ENCODE peak calls at places on chromosomes 7 and 10, in six cellular contexts. One of them, this sample, is unnamed.
A peak's percentile ranks its signal among the peaks of the same experiment; 100 is the strongest.

GRCh38 chr7:100677308-100678095 is 4.0 kb downstream of the GNB2 start:
- DNase-seq in substantia nigra: no peak
- DNase-seq in tibial nerve: no peak
- DNase-seq in esophagus squamous epithelium: no peak
- DNase-seq in caudate nucleus: no peak
- DNase-seq in vagina: no peak
- DNase-seq in this sample: no peak

GRCh38 chr10:124746992-124747391 is 2.8 kb upstream of the FAM53B start:
- DNase-seq in esophagus squamous epithelium: no peak
- DNase-seq in substantia nigra: no peak
- DNase-seq in tibial nerve: no peak
- DNase-seq in vagina: no peak
- DNase-seq in caudate nucleus: no peak
- DNase-seq in this sample: peak; percentile 65

GRCh38 chr7:147406521-147407115 is 1183.9 kb upstream of the C7orf33 start:
- DNase-seq in tibial nerve: no peak
- DNase-seq in caudate nucleus: no peak
- DNase-seq in esophagus squamous epithelium: no peak
- DNase-seq in vagina: no peak
- DNase-seq in substantia nigra: no peak
- DNase-seq in this sample: no peak

GRCh38 chr7:131302876-131303707 is 24.6 kb upstream of the MKLN1 start:
- DNase-seq in substantia nigra: no peak
- DNase-seq in vagina: no peak
- DNase-seq in tibial nerve: no peak
- DNase-seq in esophagus squamous epithelium: no peak
- DNase-seq in caudate nucleus: peak; percentile 54
- DNase-seq in this sample: no peak

GRCh38 chr7:70044064-70044463 is 445.8 kb downstream of the AUTS2 start:
- DNase-seq in vagina: no peak
- DNase-seq in esophagus squamous epithelium: no peak
- DNase-seq in substantia nigra: no peak
- DNase-seq in caudate nucleus: no peak
- DNase-seq in tibial nerve: no peak
- DNase-seq in this sample: no peak

GRCh38 chr7:99579281-99579955 is 18.6 kb upstream of the TMEM225B start:
- DNase-seq in tibial nerve: no peak
- DNase-seq in substantia nigra: no peak
- DNase-seq in esophagus squamous epithelium: no peak
- DNase-seq in vagina: no peak
- DNase-seq in caudate nucleus: no peak
- DNase-seq in this sample: no peak

GRCh38 chr10:69234447-69234846 is 14.3 kb downstream of the HKDC1 start:
- DNase-seq in substantia nigra: no peak
- DNase-seq in esophagus squamous epithelium: no peak
- DNase-seq in caudate nucleus: no peak
- DNase-seq in tibial nerve: no peak
- DNase-seq in vagina: no peak
- DNase-seq in this sample: no peak

GRCh38 chr7:42745357-42746022 is 166.4 kb downstream of the C7orf25 start:
- DNase-seq in vagina: no peak
- DNase-seq in tibial nerve: peak; percentile 61
- DNase-seq in caudate nucleus: no peak
- DNase-seq in substantia nigra: no peak
- DNase-seq in esophagus squamous epithelium: no peak
- DNase-seq in this sample: no peak

GRCh38 chr10:107727762-107728317 is 563.3 kb upstream of the SORCS1 start:
- DNase-seq in tibial nerve: no peak
- DNase-seq in esophagus squamous epithelium: no peak
- DNase-seq in vagina: no peak
- DNase-seq in caudate nucleus: no peak
- DNase-seq in substantia nigra: no peak
- DNase-seq in this sample: no peak

GRCh38 chr7:110921478-110922210 is 169.3 kb upstream of the LRRN3 start:
- DNase-seq in substantia nigra: no peak
- DNase-seq in esophagus squamous epithelium: no peak
- DNase-seq in caudate nucleus: no peak
- DNase-seq in vagina: no peak
- DNase-seq in tibial nerve: no peak
- DNase-seq in this sample: no peak

GRCh38 chr7:129859188-129859587 is 93.6 kb downstream of the UBE2H start:
- DNase-seq in vagina: no peak
- DNase-seq in esophagus squamous epithelium: no peak
- DNase-seq in caudate nucleus: no peak
- DNase-seq in substantia nigra: no peak
- DNase-seq in tibial nerve: no peak
- DNase-seq in this sample: no peak

GRCh38 chr10:38146579-38147333 is 52.6 kb downstream of the ZNF37A start:
- DNase-seq in esophagus squamous epithelium: no peak
- DNase-seq in caudate nucleus: no peak
- DNase-seq in tibial nerve: no peak
- DNase-seq in vagina: no peak
- DNase-seq in substantia nigra: no peak
- DNase-seq in this sample: peak; percentile 1

GRCh38 chr7:84372155-84372621 is 177.6 kb upstream of the SEMA3A start:
- DNase-seq in vagina: no peak
- DNase-seq in caudate nucleus: no peak
- DNase-seq in substantia nigra: no peak
- DNase-seq in esophagus squamous epithelium: no peak
- DNase-seq in tibial nerve: no peak
- DNase-seq in this sample: peak; percentile 57

GRCh38 chr10:69948261-69948660 is 104.4 kb upstream of the MACROH2A2 start:
- DNase-seq in esophagus squamous epithelium: no peak
- DNase-seq in vagina: no peak
- DNase-seq in tibial nerve: no peak
- DNase-seq in caudate nucleus: no peak
- DNase-seq in substantia nigra: no peak
- DNase-seq in this sample: no peak

GRCh38 chr7:99265848-99266247 is 6.8 kb upstream of the MYH16 start:
- DNase-seq in tibial nerve: no peak
- DNase-seq in substantia nigra: no peak
- DNase-seq in esophagus squamous epithelium: no peak
- DNase-seq in vagina: no peak
- DNase-seq in caudate nucleus: no peak
- DNase-seq in this sample: no peak

GRCh38 chr10:132645630-132646442 is 108.2 kb downstream of the INPP5A start:
- DNase-seq in vagina: no peak
- DNase-seq in esophagus squamous epithelium: no peak
- DNase-seq in caudate nucleus: no peak
- DNase-seq in substantia nigra: no peak
- DNase-seq in tibial nerve: no peak
- DNase-seq in this sample: no peak

GRCh38 chr10:132648072-132648855 is 110.7 kb downstream of the INPP5A start:
- DNase-seq in caudate nucleus: no peak
- DNase-seq in tibial nerve: no peak
- DNase-seq in substantia nigra: no peak
- DNase-seq in vagina: no peak
- DNase-seq in esophagus squamous epithelium: no peak
- DNase-seq in this sample: no peak

GRCh38 chr10:132646443-132647097 is 109.0 kb downstream of the INPP5A start:
- DNase-seq in substantia nigra: no peak
- DNase-seq in vagina: no peak
- DNase-seq in tibial nerve: no peak
- DNase-seq in caudate nucleus: no peak
- DNase-seq in esophagus squamous epithelium: no peak
- DNase-seq in this sample: no peak

GRCh38 chr10:132648871-132649528 is 111.4 kb downstream of the INPP5A start:
- DNase-seq in esophagus squamous epithelium: no peak
- DNase-seq in caudate nucleus: no peak
- DNase-seq in substantia nigra: no peak
- DNase-seq in tibial nerve: no peak
- DNase-seq in vagina: no peak
- DNase-seq in this sample: no peak

DNA sequence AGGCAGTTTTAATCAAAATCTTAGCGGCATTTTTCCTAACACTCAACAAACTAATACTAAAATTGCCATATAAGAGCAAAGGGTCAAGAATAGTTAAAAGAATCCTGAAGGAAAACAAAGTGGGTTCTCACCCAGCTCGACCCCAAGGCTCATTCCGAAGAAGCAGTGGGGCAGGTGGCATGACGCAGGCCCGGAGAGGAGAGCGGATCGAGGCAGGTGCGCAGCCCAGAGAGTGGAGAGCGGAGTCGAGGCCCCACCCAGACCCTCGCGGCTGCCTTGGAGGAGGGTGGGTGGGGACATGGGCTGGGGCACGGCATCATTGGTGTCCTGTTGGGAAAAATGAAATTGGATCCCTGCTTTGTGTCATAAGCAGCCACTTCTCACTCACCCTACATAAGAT is 109.8 kb downstream of the INPP5A start:
- DNase-seq in esophagus squamous epithelium: no peak
- DNase-seq in caudate nucleus: no peak
- DNase-seq in tibial nerve: no peak
- DNase-seq in substantia nigra: no peak
- DNase-seq in vagina: no peak
- DNase-seq in this sample: no peak
- H3K27ac ChIP-seq in esophagus squamous epithelium: no peak overlapping the region
- H3K27ac ChIP-seq in caudate nucleus: peak overlapping the region; percentile 99
- H3K27ac ChIP-seq in tibial nerve: no peak overlapping the region
- H3K27ac ChIP-seq in substantia nigra: peak overlapping the region; percentile 93
- H3K27ac ChIP-seq in vagina: no peak overlapping the region
- H3K27ac ChIP-seq in this sample: no peak overlapping the region

DNA sequence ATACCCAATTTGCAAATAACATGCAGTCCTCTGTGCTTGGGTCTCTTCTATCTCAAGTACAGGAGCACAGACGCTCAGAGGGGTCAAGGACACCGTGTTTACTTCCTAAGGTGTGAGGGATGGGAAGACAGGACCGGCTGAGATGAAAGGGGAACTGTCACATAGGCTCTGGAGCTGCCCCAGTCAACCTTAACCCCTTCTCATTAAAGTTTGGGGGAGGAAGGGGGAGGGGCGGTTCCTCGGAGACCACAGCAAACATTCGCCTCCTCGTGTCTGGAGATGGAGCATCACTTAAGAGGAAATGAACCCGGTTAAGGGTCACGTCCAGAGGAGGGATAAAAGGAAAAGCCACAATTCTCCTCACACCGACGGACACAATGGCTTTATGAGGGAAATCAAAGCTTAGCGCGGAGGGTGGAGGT is 1.1 kb downstream of the SH3PXD2A start:
- DNase-seq in caudate nucleus: no peak
- DNase-seq in substantia nigra: no peak
- DNase-seq in tibial nerve: no peak
- DNase-seq in vagina: no peak
- DNase-seq in esophagus squamous epithelium: no peak
- DNase-seq in this sample: no peak
- H3K27ac ChIP-seq in caudate nucleus: no peak overlapping the region
- H3K27ac ChIP-seq in substantia nigra: peak overlapping the region; percentile 35
- H3K27ac ChIP-seq in tibial nerve: peak overlapping the region; percentile 87
- H3K27ac ChIP-seq in vagina: peak overlapping the region; percentile 84
- H3K27ac ChIP-seq in esophagus squamous epithelium: peak overlapping the region; percentile 91
- H3K27ac ChIP-seq in this sample: peak overlapping the region; percentile 94

GRCh38 chr10:46090258-46090812 is 44.3 kb upstream of the MSMB start:
- DNase-seq in substantia nigra: no peak
- DNase-seq in caudate nucleus: no peak
- DNase-seq in esophagus squamous epithelium: no peak
- DNase-seq in vagina: peak; percentile 22
- DNase-seq in tibial nerve: no peak
- DNase-seq in this sample: no peak
- H3K27ac ChIP-seq in substantia nigra: no peak overlapping the region
- H3K27ac ChIP-seq in caudate nucleus: no peak overlapping the region
- H3K27ac ChIP-seq in esophagus squamous epithelium: no peak overlapping the region
- H3K27ac ChIP-seq in vagina: no peak overlapping the region
- H3K27ac ChIP-seq in tibial nerve: no peak overlapping the region
- H3K27ac ChIP-seq in this sample: no peak overlapping the region

DNA sequence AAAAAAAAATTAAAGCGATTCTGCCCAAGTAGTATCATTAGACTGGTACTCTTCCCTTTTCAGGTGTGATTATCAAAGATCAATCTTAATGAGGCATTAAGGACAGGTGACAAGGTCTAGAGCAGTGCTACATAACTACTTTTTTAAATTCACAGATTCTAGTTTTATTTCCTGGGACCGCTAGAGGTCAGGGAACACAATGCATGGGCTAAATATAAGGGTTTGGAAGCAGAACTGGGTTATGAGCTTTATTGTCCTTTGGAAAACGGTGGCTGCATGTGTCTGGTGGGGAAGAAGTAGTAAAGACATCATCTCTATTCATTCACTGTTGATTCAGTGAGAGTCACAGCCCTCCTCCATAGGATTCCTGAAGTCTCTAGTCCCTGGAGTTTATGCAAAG is 329.8 kb upstream of the LRGUK start:
- DNase-seq in tibial nerve: no peak
- DNase-seq in esophagus squamous epithelium: no peak
- DNase-seq in caudate nucleus: no peak
- DNase-seq in substantia nigra: no peak
- DNase-seq in vagina: no peak
- DNase-seq in this sample: no peak
- H3K27ac ChIP-seq in tibial nerve: no peak overlapping the region
- H3K27ac ChIP-seq in esophagus squamous epithelium: no peak overlapping the region
- H3K27ac ChIP-seq in caudate nucleus: no peak overlapping the region
- H3K27ac ChIP-seq in substantia nigra: no peak overlapping the region
- H3K27ac ChIP-seq in vagina: no peak overlapping the region
- H3K27ac ChIP-seq in this sample: no peak overlapping the region

GRCh38 chr10:128518000-128518399 is 391.8 kb upstream of the MKI67 start:
- DNase-seq in esophagus squamous epithelium: no peak
- DNase-seq in caudate nucleus: no peak
- DNase-seq in tibial nerve: no peak
- DNase-seq in substantia nigra: no peak
- DNase-seq in vagina: no peak
- DNase-seq in this sample: no peak
- H3K27ac ChIP-seq in esophagus squamous epithelium: no peak overlapping the region
- H3K27ac ChIP-seq in caudate nucleus: no peak overlapping the region
- H3K27ac ChIP-seq in tibial nerve: no peak overlapping the region
- H3K27ac ChIP-seq in substantia nigra: no peak overlapping the region
- H3K27ac ChIP-seq in vagina: no peak overlapping the region
- H3K27ac ChIP-seq in this sample: no peak overlapping the region

GRCh38 chr10:11473128-11473760 is 138.2 kb downstream of the USP6NL start:
- DNase-seq in tibial nerve: no peak
- DNase-seq in vagina: no peak
- DNase-seq in substantia nigra: no peak
- DNase-seq in esophagus squamous epithelium: no peak
- DNase-seq in caudate nucleus: no peak
- DNase-seq in this sample: no peak
- H3K27ac ChIP-seq in tibial nerve: no peak overlapping the region
- H3K27ac ChIP-seq in vagina: no peak overlapping the region
- H3K27ac ChIP-seq in substantia nigra: no peak overlapping the region
- H3K27ac ChIP-seq in esophagus squamous epithelium: no peak overlapping the region
- H3K27ac ChIP-seq in caudate nucleus: no peak overlapping the region
- H3K27ac ChIP-seq in this sample: no peak overlapping the region

GRCh38 chr10:17923728-17924127 is 28.0 kb upstream of the SLC39A12 start:
- DNase-seq in substantia nigra: no peak
- DNase-seq in vagina: no peak
- DNase-seq in caudate nucleus: no peak
- DNase-seq in tibial nerve: no peak
- DNase-seq in esophagus squamous epithelium: no peak
- DNase-seq in this sample: peak; percentile 95
- H3K27ac ChIP-seq in substantia nigra: no peak overlapping the region
- H3K27ac ChIP-seq in vagina: no peak overlapping the region
- H3K27ac ChIP-seq in caudate nucleus: no peak overlapping the region
- H3K27ac ChIP-seq in tibial nerve: no peak overlapping the region
- H3K27ac ChIP-seq in esophagus squamous epithelium: peak overlapping the region; percentile 70
- H3K27ac ChIP-seq in this sample: peak overlapping the region; percentile 86

DNA sequence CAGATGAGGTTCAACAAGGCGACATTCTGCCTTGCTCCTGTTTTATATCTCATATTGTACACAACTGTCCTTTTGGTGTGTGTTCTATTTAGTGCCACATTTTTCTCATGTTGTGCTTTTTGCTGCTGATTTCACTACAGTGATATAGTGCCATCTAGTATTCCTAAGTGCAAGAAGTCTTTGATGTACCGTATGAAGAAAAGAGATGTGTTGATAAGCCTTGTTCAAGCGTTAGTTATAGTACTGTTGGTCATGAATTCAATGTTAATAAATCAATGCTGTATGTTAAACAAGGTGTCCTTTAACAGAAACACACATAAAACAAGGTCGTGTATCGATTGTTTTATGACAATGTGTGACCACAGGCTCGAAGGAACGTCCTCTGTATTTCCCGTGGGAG is 939.4 kb downstream of the GATA3 start:
- DNase-seq in caudate nucleus: no peak
- DNase-seq in tibial nerve: no peak
- DNase-seq in esophagus squamous epithelium: no peak
- DNase-seq in substantia nigra: no peak
- DNase-seq in vagina: no peak
- DNase-seq in this sample: no peak
- H3K27ac ChIP-seq in caudate nucleus: no peak overlapping the region
- H3K27ac ChIP-seq in tibial nerve: no peak overlapping the region
- H3K27ac ChIP-seq in esophagus squamous epithelium: no peak overlapping the region
- H3K27ac ChIP-seq in substantia nigra: no peak overlapping the region
- H3K27ac ChIP-seq in vagina: no peak overlapping the region
- H3K27ac ChIP-seq in this sample: no peak overlapping the region